ENCODE peak calls at places on chromosomes 4 and X, in four cellular contexts. N is WTC11, L is GM12878, V is K562. B is an unnamed sample.

GRCh38 chr4:53963786-53964185 is 100.6 kb downstream of the CHIC2 start:
- DNase-seq in L (no peak), N (no peak), V (no peak), B (no peak)

GRCh38 chrX:17736856-17737706 is at the start of gene SCML1:
- DNase-seq in L (peak; percentile 71), N (peak; percentile 96), V (peak; percentile 49), B (peak; percentile 84)

GRCh38 chrX:140432328-140433025 is 72.4 kb downstream of the SOX3 start:
- DNase-seq in N (no peak), V (no peak), L (no peak), B (no peak)

GRCh38 chr4:15162465-15163283 is 160.4 kb downstream of the CPEB2 start:
- DNase-seq in L (no peak), V (no peak), N (no peak), B (peak; percentile 49)

GRCh38 chr4:26893491-26893890 is 32.9 kb downstream of the STIM2 start:
- DNase-seq in V (no peak), N (no peak), L (no peak), B (no peak)

GRCh38 chr4:121177238-121178137 is 13.4 kb upstream of the TNIP3 start:
- DNase-seq in N (no peak), L (no peak), V (no peak), B (no peak)

GRCh38 chr4:121216438-121216837 is 52.3 kb upstream of the TNIP3 start:
- DNase-seq in L (no peak), V (no peak), N (no peak), B (no peak)

GRCh38 chr4:68869274-68869773 is 53.5 kb downstream of the UGT2B10 start:
- DNase-seq in N (no peak), V (no peak), L (no peak), B (no peak)

GRCh38 chrX:84186603-84187358 is 1.2 kb downstream of the RPS6KA6 start:
- DNase-seq in L (no peak), V (no peak), N (peak; percentile 8), B (no peak)

GRCh38 chr4:73619351-73619750 is 885 bp downstream of the RASSF6 start:
- DNase-seq in V (no peak), N (no peak), L (no peak), B (no peak)

GRCh38 chr4:3276961-3277360 is 15.9 kb upstream of the RGS12 start:
- DNase-seq in N (peak; percentile 8), V (no peak), L (no peak), B (no peak)

GRCh38 chrX:135309430-135309923 is at the start of gene ETDC:
- DNase-seq in V (no peak), N (no peak), L (no peak), B (no peak)

GRCh38 chr4:1446502-1447153 is 40.4 kb upstream of the NKX1-1 start:
- DNase-seq in L (no peak), N (no peak), V (no peak), B (peak; percentile 7)

GRCh38 chrX:27350476-27350875 is 112.7 kb downstream of the PPP4R3C start:
- DNase-seq in N (no peak), V (no peak), L (no peak), B (no peak)

GRCh38 chrX:12360389-12360788 is 222.1 kb downstream of the FRMPD4 start:
- DNase-seq in L (no peak), V (no peak), N (no peak), B (no peak)

GRCh38 chr4:118989098-118990080 is 100.7 kb downstream of the SYNPO2 start:
- DNase-seq in N (no peak), L (no peak), V (no peak), B (no peak)

GRCh38 chr4:67220848-67221247 is 324.5 kb downstream of the CENPC start:
- DNase-seq in V (no peak), N (no peak), L (no peak), B (no peak)

GRCh38 chr4:140103676-140104075 is 50.3 kb downstream of the MAML3 start:
- DNase-seq in V (no peak), L (peak; percentile 69), N (no peak), B (no peak)

GRCh38 chrX:40088803-40089540 is 8.8 kb downstream of the BCOR start:
- DNase-seq in V (no peak), L (no peak), N (no peak), B (no peak)

GRCh38 chr4:113872426-113873260 is 106.8 kb downstream of the ARSJ start:
- DNase-seq in L (no peak), N (no peak), V (no peak), B (no peak)

GRCh38 chr4:129094347-129094746 is 1.0 kb upstream of the SCLT1 start:
- DNase-seq in N (no peak), L (no peak), V (no peak), B (no peak)

GRCh38 chr4:89123418-89123817 is 12.1 kb downstream of the TIGD2 start:
- DNase-seq in L (no peak), N (no peak), V (no peak), B (no peak)

GRCh38 chr4:48268956-48269860 is at the start of gene TEC:
- DNase-seq in N (peak; percentile 71), L (no peak), V (peak; percentile 68), B (peak; percentile 30)

GRCh38 chr4:114349543-114350175 is 248.9 kb upstream of the UGT8 start:
- DNase-seq in L (no peak), N (no peak), V (no peak), B (no peak)

GRCh38 chrX:11757729-11758399 is at the start of gene MSL3:
- DNase-seq in N (peak; percentile 45), V (peak; percentile 83), L (no peak), B (peak; percentile 87)

GRCh38 chrX:2828404-2829065 is at the start of gene GYG2:
- DNase-seq in L (no peak), N (peak; percentile 67), V (peak; percentile 21), B (peak; percentile 70)

GRCh38 chrX:53047228-53047627 is 1.4 kb upstream of the GPR173 start:
- DNase-seq in L (no peak), N (no peak), V (no peak), B (peak; percentile 40)

DNA sequence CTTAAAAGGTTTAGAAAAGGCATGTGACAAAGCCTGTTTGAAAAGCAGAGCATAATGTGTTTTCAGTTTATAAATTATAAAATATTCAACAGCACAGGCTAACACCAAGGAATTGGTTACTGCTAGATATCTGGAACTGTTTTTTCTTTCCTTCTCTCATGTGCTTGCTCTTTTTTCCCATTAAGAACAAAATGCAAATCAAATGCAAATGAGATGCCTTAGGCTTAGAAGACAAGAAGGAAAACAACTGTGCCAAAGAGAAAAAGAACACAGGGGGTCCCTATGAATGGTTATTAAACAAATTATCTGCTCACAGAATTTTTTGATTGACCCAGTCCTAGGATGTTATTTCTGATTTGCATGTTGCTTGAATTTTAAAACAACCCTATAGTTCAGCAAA is 351.6 kb upstream of the FAM241A start:
- DNase-seq in V (no peak), N (no peak), L (no peak), B (no peak)
- TF ChIP-seq USF1 in V (no peak), N (no peak), L (no peak), B (no peak)

DNA sequence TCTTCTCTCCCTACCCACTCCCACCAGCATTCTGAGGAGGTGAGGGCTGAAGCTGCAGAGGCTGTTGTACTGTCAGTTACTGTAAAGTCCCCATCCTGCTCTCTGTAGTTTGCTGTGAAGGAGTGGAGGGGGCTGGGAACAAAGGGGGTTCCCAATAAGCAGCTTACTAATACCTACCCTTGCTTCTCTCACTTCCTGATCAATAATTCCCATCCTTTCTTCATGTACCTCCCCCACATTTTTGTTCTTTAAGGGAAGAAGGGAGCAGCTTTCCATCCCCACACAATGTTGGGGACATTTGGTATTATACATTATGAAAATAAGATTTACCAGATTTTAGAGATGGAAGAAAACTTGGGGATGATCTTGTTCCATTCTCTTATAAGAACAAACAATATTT is 5.3 kb downstream of the TBC1D1 start:
- DNase-seq in L (no peak), V (no peak), N (no peak), B (no peak)
- TF ChIP-seq USF1 in L (no peak), V (no peak), N (no peak), B (no peak)

GRCh38 chrX:100319716-100320115 is 90.4 kb downstream of the PCDH19 start:
- DNase-seq in V (no peak), L (no peak), N (no peak), B (no peak)

GRCh38 chrX:100316987-100317386 is 93.1 kb downstream of the PCDH19 start:
- DNase-seq in N (no peak), L (no peak), V (no peak), B (no peak)
- TF ChIP-seq USF1 in N (no peak), L (no peak), V (no peak), B (no peak)

DNA sequence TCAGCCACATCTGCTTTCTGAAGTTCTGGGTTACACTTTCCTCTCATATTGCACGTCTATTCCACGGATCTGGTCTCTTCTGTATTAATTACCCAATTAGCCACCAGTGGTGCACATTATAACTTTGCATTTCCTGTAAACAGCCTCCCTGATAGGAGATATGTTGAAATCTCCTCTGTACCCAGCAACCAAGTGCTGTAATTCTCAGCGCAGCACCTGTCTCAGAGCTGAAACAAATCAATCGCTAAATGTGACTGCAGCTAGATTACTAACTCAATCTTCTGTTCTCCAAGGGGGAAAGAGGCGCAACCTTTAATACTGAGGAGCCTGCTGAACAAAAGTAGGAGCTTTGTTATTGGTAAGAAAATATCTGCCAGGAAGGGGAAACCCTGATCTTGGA is 326.5 kb downstream of the SLITRK2 start:
- DNase-seq in L (no peak), N (no peak), V (no peak), B (no peak)
- TF ChIP-seq USF1 in L (no peak), N (no peak), V (no peak), B (no peak)

GRCh38 chr4:8285976-8286718 is 16.6 kb downstream of the HTRA3 start:
- DNase-seq in V (no peak), L (no peak), N (no peak), B (no peak)
- TF ChIP-seq USF1 in V (no peak), L (no peak), N (no peak), B (no peak)

GRCh38 chr4:82989567-82990429 is 20.8 kb downstream of the LIN54 start:
- DNase-seq in V (no peak), L (peak; percentile 41), N (no peak), B (no peak)

GRCh38 chr4:82983450-82983849 is 27.2 kb downstream of the LIN54 start:
- DNase-seq in N (no peak), V (no peak), L (no peak), B (no peak)

GRCh38 chr4:82988323-82988832 is 22.2 kb downstream of the LIN54 start:
- DNase-seq in L (no peak), N (no peak), V (no peak), B (no peak)

GRCh38 chr4:82981116-82981515 is 29.5 kb downstream of the LIN54 start:
- DNase-seq in L (no peak), V (no peak), N (no peak), B (no peak)

DNA sequence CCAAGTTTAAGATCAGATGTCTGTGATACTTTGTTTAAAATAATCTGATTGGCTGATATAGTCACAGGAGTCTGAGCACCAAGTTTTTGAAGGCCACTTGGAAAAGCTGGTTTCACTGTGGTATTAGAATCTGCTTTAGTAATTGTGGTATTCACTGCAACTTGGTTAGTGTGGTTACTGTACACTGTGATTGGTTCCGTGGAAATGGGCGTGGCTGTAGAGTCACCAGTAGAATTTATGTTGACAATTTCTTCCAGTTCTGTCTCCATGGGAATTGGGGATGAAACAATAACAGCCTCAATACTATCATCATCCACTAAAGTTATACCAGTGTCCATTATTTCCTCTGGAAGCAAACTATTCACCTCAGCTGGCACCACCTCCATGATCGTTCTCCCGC is 26.2 kb downstream of the LIN54 start:
- DNase-seq in V (peak; percentile 28), L (no peak), N (no peak), B (no peak)
- TF ChIP-seq USF1 in V (no peak), L (no peak), N (no peak), B (no peak)

GRCh38 chr4:158805628-158806471 is 37.0 kb downstream of the FNIP2 start:
- DNase-seq in L (no peak), V (no peak), N (no peak), B (peak; percentile 47)
- TF ChIP-seq USF1 in L (no peak), V (peak; percentile 33), N (peak; percentile 48), B (peak; percentile 21)